ENCODE peak calls at places on chromosomes 7 and 10, in six cellular contexts. One of them, this sample, is unnamed.

GRCh38 chr7:50367570-50367969 is 63.1 kb downstream of the IKZF1 start:
- DNase-seq in AG08395: no peak
- DNase-seq in CD4-positive, CD25-positive, alpha-beta regulatory T cell: no peak
- DNase-seq in WTC11: no peak
- DNase-seq in GM20000: no peak
- DNase-seq in posterior vena cava: no peak
- DNase-seq in this sample: no peak

GRCh38 chr10:74072503-74072902 is 74.6 kb downstream of the VCL start:
- DNase-seq in WTC11: no peak
- DNase-seq in CD4-positive, CD25-positive, alpha-beta regulatory T cell: no peak
- DNase-seq in AG08395: no peak
- DNase-seq in GM20000: no peak
- DNase-seq in posterior vena cava: no peak
- DNase-seq in this sample: no peak

GRCh38 chr7:3943265-3943664 is 642.2 kb downstream of the SDK1 start:
- DNase-seq in CD4-positive, CD25-positive, alpha-beta regulatory T cell: no peak
- DNase-seq in GM20000: no peak
- DNase-seq in posterior vena cava: no peak
- DNase-seq in AG08395: no peak
- DNase-seq in WTC11: peak
- DNase-seq in this sample: no peak

GRCh38 chr10:21926949-21927348 is 76.6 kb downstream of the DNAJC1 start:
- DNase-seq in CD4-positive, CD25-positive, alpha-beta regulatory T cell: no peak
- DNase-seq in posterior vena cava: no peak
- DNase-seq in WTC11: no peak
- DNase-seq in AG08395: peak
- DNase-seq in GM20000: no peak
- DNase-seq in this sample: no peak

GRCh38 chr7:46291064-46291463 is 370.0 kb upstream of the IGFBP3 start:
- DNase-seq in AG08395: peak
- DNase-seq in posterior vena cava: no peak
- DNase-seq in GM20000: peak
- DNase-seq in CD4-positive, CD25-positive, alpha-beta regulatory T cell: no peak
- DNase-seq in WTC11: no peak
- DNase-seq in this sample: no peak

GRCh38 chr10:30786131-30786530 is 156.6 kb upstream of the LYZL2 start:
- DNase-seq in GM20000: no peak
- DNase-seq in posterior vena cava: no peak
- DNase-seq in AG08395: peak
- DNase-seq in WTC11: no peak
- DNase-seq in CD4-positive, CD25-positive, alpha-beta regulatory T cell: no peak
- DNase-seq in this sample: no peak

GRCh38 chr10:8365935-8366911 is 311.7 kb downstream of the GATA3 start:
- DNase-seq in posterior vena cava: no peak
- DNase-seq in AG08395: no peak
- DNase-seq in WTC11: no peak
- DNase-seq in CD4-positive, CD25-positive, alpha-beta regulatory T cell: peak
- DNase-seq in GM20000: peak
- DNase-seq in this sample: no peak

GRCh38 chr7:100400656-100401055 is 27.4 kb downstream of the PILRA start:
- DNase-seq in posterior vena cava: no peak
- DNase-seq in GM20000: no peak
- DNase-seq in WTC11: peak
- DNase-seq in AG08395: no peak
- DNase-seq in CD4-positive, CD25-positive, alpha-beta regulatory T cell: peak
- DNase-seq in this sample: no peak

GRCh38 chr10:26507441-26507840 is 69.3 kb downstream of the APBB1IP start:
- DNase-seq in GM20000: no peak
- DNase-seq in WTC11: no peak
- DNase-seq in AG08395: no peak
- DNase-seq in CD4-positive, CD25-positive, alpha-beta regulatory T cell: no peak
- DNase-seq in posterior vena cava: no peak
- DNase-seq in this sample: no peak

GRCh38 chr7:151432658-151433521 is 7.1 kb downstream of the CRYGN start:
- DNase-seq in posterior vena cava: peak
- DNase-seq in WTC11: no peak
- DNase-seq in GM20000: peak
- DNase-seq in AG08395: no peak
- DNase-seq in CD4-positive, CD25-positive, alpha-beta regulatory T cell: peak
- DNase-seq in this sample: no peak

GRCh38 chr10:59595584-59595983 is 114.1 kb downstream of the SLC16A9 start:
- DNase-seq in WTC11: no peak
- DNase-seq in GM20000: no peak
- DNase-seq in AG08395: no peak
- DNase-seq in CD4-positive, CD25-positive, alpha-beta regulatory T cell: no peak
- DNase-seq in posterior vena cava: no peak
- DNase-seq in this sample: no peak

GRCh38 chr10:97270523-97271154 is 21.8 kb downstream of the ARHGAP19 start:
- DNase-seq in WTC11: no peak
- DNase-seq in posterior vena cava: no peak
- DNase-seq in CD4-positive, CD25-positive, alpha-beta regulatory T cell: no peak
- DNase-seq in GM20000: no peak
- DNase-seq in AG08395: no peak
- DNase-seq in this sample: no peak

GRCh38 chr10:12252882-12253546 is 57.0 kb downstream of the CDC123 start:
- DNase-seq in CD4-positive, CD25-positive, alpha-beta regulatory T cell: no peak
- DNase-seq in GM20000: peak
- DNase-seq in WTC11: peak
- DNase-seq in posterior vena cava: no peak
- DNase-seq in AG08395: peak
- DNase-seq in this sample: no peak

GRCh38 chr7:149495785-149496641 is 1.6 kb downstream of the ZNF746 start:
- DNase-seq in CD4-positive, CD25-positive, alpha-beta regulatory T cell: no peak
- DNase-seq in AG08395: no peak
- DNase-seq in posterior vena cava: peak
- DNase-seq in GM20000: no peak
- DNase-seq in WTC11: no peak
- DNase-seq in this sample: no peak

GRCh38 chr10:24707445-24707844 is 16.2 kb downstream of the ARHGAP21 start:
- DNase-seq in GM20000: peak
- DNase-seq in WTC11: no peak
- DNase-seq in posterior vena cava: no peak
- DNase-seq in AG08395: no peak
- DNase-seq in CD4-positive, CD25-positive, alpha-beta regulatory T cell: no peak
- DNase-seq in this sample: no peak

GRCh38 chr7:151699920-151700319 is 177.0 kb downstream of the PRKAG2 start:
- DNase-seq in CD4-positive, CD25-positive, alpha-beta regulatory T cell: no peak
- DNase-seq in WTC11: no peak
- DNase-seq in AG08395: no peak
- DNase-seq in posterior vena cava: no peak
- DNase-seq in GM20000: no peak
- DNase-seq in this sample: no peak

GRCh38 chr10:124865676-124866075 is 64.1 kb downstream of the ABRAXAS2 start:
- DNase-seq in WTC11: no peak
- DNase-seq in CD4-positive, CD25-positive, alpha-beta regulatory T cell: no peak
- DNase-seq in AG08395: no peak
- DNase-seq in posterior vena cava: no peak
- DNase-seq in GM20000: no peak
- DNase-seq in this sample: no peak

GRCh38 chr7:146659732-146660131 is 543.1 kb downstream of the CNTNAP2 start:
- DNase-seq in AG08395: no peak
- DNase-seq in posterior vena cava: no peak
- DNase-seq in WTC11: no peak
- DNase-seq in CD4-positive, CD25-positive, alpha-beta regulatory T cell: no peak
- DNase-seq in GM20000: no peak
- DNase-seq in this sample: no peak

GRCh38 chr10:69965919-69966662 is 86.6 kb upstream of the MACROH2A2 start:
- DNase-seq in CD4-positive, CD25-positive, alpha-beta regulatory T cell: no peak
- DNase-seq in posterior vena cava: no peak
- DNase-seq in WTC11: no peak
- DNase-seq in AG08395: no peak
- DNase-seq in GM20000: no peak
- DNase-seq in this sample: no peak

GRCh38 chr7:129530881-129531391 is 28.6 kb downstream of the SMKR1 start:
- DNase-seq in CD4-positive, CD25-positive, alpha-beta regulatory T cell: no peak
- DNase-seq in AG08395: peak
- DNase-seq in WTC11: no peak
- DNase-seq in posterior vena cava: no peak
- DNase-seq in GM20000: no peak
- DNase-seq in this sample: no peak

GRCh38 chr7:28688651-28689050 is 269.5 kb downstream of the TRIL start:
- DNase-seq in WTC11: no peak
- DNase-seq in AG08395: peak
- DNase-seq in CD4-positive, CD25-positive, alpha-beta regulatory T cell: no peak
- DNase-seq in GM20000: no peak
- DNase-seq in posterior vena cava: no peak
- DNase-seq in this sample: no peak

GRCh38 chr10:80454526-80455460 is 683 bp downstream of the TSPAN14 start:
- DNase-seq in WTC11: peak
- DNase-seq in GM20000: peak
- DNase-seq in CD4-positive, CD25-positive, alpha-beta regulatory T cell: no peak
- DNase-seq in posterior vena cava: no peak
- DNase-seq in AG08395: peak
- DNase-seq in this sample: peak

GRCh38 chr7:2523941-2524807 is 4.6 kb downstream of the LFNG start:
- DNase-seq in CD4-positive, CD25-positive, alpha-beta regulatory T cell: no peak
- DNase-seq in posterior vena cava: peak
- DNase-seq in WTC11: peak
- DNase-seq in AG08395: peak
- DNase-seq in GM20000: no peak
- DNase-seq in this sample: peak

GRCh38 chr7:20598479-20599419 is 16.7 kb upstream of the ABCB5 start:
- DNase-seq in CD4-positive, CD25-positive, alpha-beta regulatory T cell: peak
- DNase-seq in AG08395: peak
- DNase-seq in WTC11: no peak
- DNase-seq in GM20000: peak
- DNase-seq in posterior vena cava: no peak
- DNase-seq in this sample: no peak

GRCh38 chr7:101547022-101547915 is 81.8 kb downstream of the MYL10 start:
- DNase-seq in posterior vena cava: peak
- DNase-seq in WTC11: no peak
- DNase-seq in AG08395: no peak
- DNase-seq in CD4-positive, CD25-positive, alpha-beta regulatory T cell: no peak
- DNase-seq in GM20000: no peak
- DNase-seq in this sample: no peak

GRCh38 chr10:88042162-88043100 is 179.0 kb downstream of the PTEN start:
- DNase-seq in WTC11: peak
- DNase-seq in CD4-positive, CD25-positive, alpha-beta regulatory T cell: no peak
- DNase-seq in GM20000: no peak
- DNase-seq in posterior vena cava: no peak
- DNase-seq in AG08395: peak
- DNase-seq in this sample: no peak

GRCh38 chr7:152081088-152081487 is 55.6 kb downstream of the GALNT11 start:
- DNase-seq in AG08395: no peak
- DNase-seq in CD4-positive, CD25-positive, alpha-beta regulatory T cell: no peak
- DNase-seq in posterior vena cava: no peak
- DNase-seq in WTC11: no peak
- DNase-seq in GM20000: no peak
- DNase-seq in this sample: no peak

GRCh38 chr7:157139142-157140117 is 704 bp downstream of the UBE3C start:
- DNase-seq in CD4-positive, CD25-positive, alpha-beta regulatory T cell: no peak
- DNase-seq in WTC11: peak
- DNase-seq in GM20000: no peak
- DNase-seq in posterior vena cava: peak
- DNase-seq in AG08395: peak
- DNase-seq in this sample: peak

GRCh38 chr7:90605055-90605454 is 8.9 kb downstream of the CDK14 start:
- DNase-seq in AG08395: no peak
- DNase-seq in posterior vena cava: no peak
- DNase-seq in WTC11: no peak
- DNase-seq in GM20000: no peak
- DNase-seq in CD4-positive, CD25-positive, alpha-beta regulatory T cell: no peak
- DNase-seq in this sample: no peak

GRCh38 chr10:92897916-92898315 is 49.6 kb downstream of the EXOC6 start:
- DNase-seq in GM20000: no peak
- DNase-seq in posterior vena cava: no peak
- DNase-seq in WTC11: no peak
- DNase-seq in AG08395: no peak
- DNase-seq in CD4-positive, CD25-positive, alpha-beta regulatory T cell: no peak
- DNase-seq in this sample: no peak

GRCh38 chr7:191105-192034 is 1.0 kb upstream of the FAM20C start:
- DNase-seq in WTC11: no peak
- DNase-seq in CD4-positive, CD25-positive, alpha-beta regulatory T cell: no peak
- DNase-seq in posterior vena cava: no peak
- DNase-seq in GM20000: no peak
- DNase-seq in AG08395: peak
- DNase-seq in this sample: no peak

GRCh38 chr10:112792487-112793196 is 157.4 kb upstream of the TCF7L2 start:
- DNase-seq in AG08395: peak
- DNase-seq in posterior vena cava: peak
- DNase-seq in GM20000: no peak
- DNase-seq in CD4-positive, CD25-positive, alpha-beta regulatory T cell: no peak
- DNase-seq in WTC11: no peak
- DNase-seq in this sample: no peak

GRCh38 chr7:99312316-99313203 is 13.1 kb upstream of the ARPC1A start:
- DNase-seq in WTC11: peak
- DNase-seq in GM20000: peak
- DNase-seq in posterior vena cava: peak
- DNase-seq in CD4-positive, CD25-positive, alpha-beta regulatory T cell: peak
- DNase-seq in AG08395: peak
- DNase-seq in this sample: peak

GRCh38 chr10:47016564-47016963 is 105.3 kb downstream of the PTPN20 start:
- DNase-seq in WTC11: no peak
- DNase-seq in AG08395: no peak
- DNase-seq in CD4-positive, CD25-positive, alpha-beta regulatory T cell: no peak
- DNase-seq in posterior vena cava: no peak
- DNase-seq in GM20000: no peak
- DNase-seq in this sample: no peak

GRCh38 chr10:99370993-99371392 is 41.8 kb downstream of the CNNM1 start:
- DNase-seq in WTC11: no peak
- DNase-seq in CD4-positive, CD25-positive, alpha-beta regulatory T cell: no peak
- DNase-seq in GM20000: peak
- DNase-seq in AG08395: peak
- DNase-seq in posterior vena cava: no peak
- DNase-seq in this sample: no peak

GRCh38 chr7:124171068-124171467 is 138.2 kb upstream of the TMEM229A start:
- DNase-seq in AG08395: peak
- DNase-seq in WTC11: peak
- DNase-seq in CD4-positive, CD25-positive, alpha-beta regulatory T cell: no peak
- DNase-seq in GM20000: no peak
- DNase-seq in posterior vena cava: no peak
- DNase-seq in this sample: no peak

This sample was measured in progenitor cell of endocrine pancreas.